ENCODE peak calls at places on chromosomes 7 and 10, in six cellular contexts. J, U, E, P, R and B are unnamed samples.

GRCh38 chr7:27143022-27143949 is at the start of gene HOXA5:
- DNase-seq in J (no peak), U (peak), E (no peak), P (no peak), R (no peak), B (peak)

GRCh38 chr10:70619271-70620019 is 16.9 kb upstream of the PRF1 start:
- DNase-seq in J (no peak), U (peak), E (peak), P (no peak), R (no peak), B (no peak)

GRCh38 chr10:103666109-103666508 is 172.6 kb downstream of the NEURL1 start:
- DNase-seq in J (no peak), U (peak), E (no peak), P (no peak), R (no peak), B (no peak)

GRCh38 chr10:21292763-21293517 is 232.5 kb downstream of the SKIDA1 start:
- DNase-seq in J (no peak), U (peak), E (no peak), P (peak), R (peak), B (no peak)

GRCh38 chr10:34187201-34187600 is 627.9 kb downstream of the PARD3 start:
- DNase-seq in J (no peak), U (peak), E (no peak), P (no peak), R (no peak), B (no peak)

GRCh38 chr10:31036209-31036608 is 4.5 kb upstream of the ZNF438 start:
- DNase-seq in J (no peak), U (peak), E (no peak), P (no peak), R (no peak), B (no peak)

GRCh38 chr7:129914536-129915272 is 38.1 kb downstream of the UBE2H start:
- DNase-seq in J (no peak), U (peak), E (no peak), P (no peak), R (no peak), B (no peak)

GRCh38 chr10:3433131-3433530 is 260.5 kb upstream of the PITRM1 start:
- DNase-seq in J (no peak), U (no peak), E (no peak), P (no peak), R (no peak), B (no peak)

GRCh38 chr7:37289781-37290180 is 158.9 kb downstream of the ELMO1 start:
- DNase-seq in J (no peak), U (no peak), E (no peak), P (no peak), R (no peak), B (no peak)

GRCh38 chr7:128459394-128459878 is 3.8 kb downstream of the HILPDA start:
- DNase-seq in J (peak), U (peak), E (peak), P (peak), R (no peak), B (no peak)

GRCh38 chr10:70982443-70982842 is 94.1 kb upstream of the PCBD1 start:
- DNase-seq in J (no peak), U (no peak), E (peak), P (no peak), R (no peak), B (no peak)

GRCh38 chr10:31593124-31593523 is 274.1 kb downstream of the ZEB1 start:
- DNase-seq in J (no peak), U (peak), E (no peak), P (no peak), R (no peak), B (no peak)

GRCh38 chr10:119270893-119271361 is 63.6 kb downstream of the GRK5 start:
- DNase-seq in J (peak), U (peak), E (peak), P (peak), R (no peak), B (no peak)

GRCh38 chr10:58517071-58517470 is 4.4 kb downstream of the BICC1 start:
- DNase-seq in J (no peak), U (no peak), E (no peak), P (no peak), R (no peak), B (no peak)

GRCh38 chr10:105952153-105952552 is 1212.4 kb downstream of the SORCS1 start:
- DNase-seq in J (no peak), U (peak), E (peak), P (no peak), R (no peak), B (no peak)

GRCh38 chr10:127813290-127813689 is 76.3 kb downstream of the FOXI2 start:
- DNase-seq in J (no peak), U (peak), E (no peak), P (no peak), R (no peak), B (no peak)

GRCh38 chr7:112453505-112454171 is 3.4 kb downstream of the IFRD1 start:
- DNase-seq in J (no peak), U (peak), E (no peak), P (no peak), R (peak), B (no peak)

GRCh38 chr10:118873080-118873737 is 118.4 kb upstream of the CACUL1 start:
- DNase-seq in J (no peak), U (peak), E (no peak), P (no peak), R (no peak), B (no peak)

GRCh38 chr7:92631067-92631829 is 41.1 kb upstream of the FAM133B start:
- DNase-seq in J (no peak), U (no peak), E (no peak), P (no peak), R (no peak), B (no peak)

GRCh38 chr7:33107136-33108066 is 1.8 kb downstream of the RP9 start:
- DNase-seq in J (peak), U (peak), E (no peak), P (no peak), R (no peak), B (no peak)

GRCh38 chr10:109894516-109894915 is 28.8 kb downstream of the XPNPEP1 start:
- DNase-seq in J (no peak), U (peak), E (no peak), P (peak), R (peak), B (no peak)

GRCh38 chr7:28868700-28869099 is 89.4 kb downstream of the TRIL start:
- DNase-seq in J (no peak), U (no peak), E (no peak), P (no peak), R (no peak), B (no peak)

GRCh38 chr10:104492349-104492940 is 138.8 kb downstream of the CFAP58 start:
- DNase-seq in J (no peak), U (no peak), E (no peak), P (peak), R (peak), B (no peak)

GRCh38 chr7:17060051-17060450 is 178.3 kb upstream of the AGR3 start:
- DNase-seq in J (no peak), U (no peak), E (no peak), P (no peak), R (no peak), B (no peak)

GRCh38 chr10:1595726-1596125 is 141.6 kb downstream of the ADARB2 start:
- DNase-seq in J (no peak), U (no peak), E (no peak), P (no peak), R (no peak), B (no peak)

GRCh38 chr10:78301481-78301880 is 267.8 kb downstream of the RPS24 start:
- DNase-seq in J (peak), U (no peak), E (no peak), P (no peak), R (no peak), B (peak)

GRCh38 chr7:143934526-143935340 is at the start of gene OR2F2:
- DNase-seq in J (no peak), U (peak), E (no peak), P (no peak), R (peak), B (no peak)

GRCh38 chr10:126930506-126931458 is 25.6 kb downstream of the DOCK1 start:
- DNase-seq in J (no peak), U (peak), E (no peak), P (no peak), R (no peak), B (no peak)

GRCh38 chr7:44062903-44063295 is 2.5 kb downstream of the PGAM2 start:
- DNase-seq in J (no peak), U (no peak), E (no peak), P (peak), R (no peak), B (no peak)

GRCh38 chr10:70115948-70116682 is 16.5 kb downstream of the AIFM2 start:
- DNase-seq in J (peak), U (peak), E (peak), P (peak), R (no peak), B (no peak)

GRCh38 chr10:86900955-86901354 is 56.5 kb downstream of the MMRN2 start:
- DNase-seq in J (no peak), U (peak), E (no peak), P (peak), R (no peak), B (no peak)

GRCh38 chr7:10913457-10913856 is 60.2 kb upstream of the PHF14 start:
- DNase-seq in J (no peak), U (no peak), E (no peak), P (no peak), R (no peak), B (no peak)

GRCh38 chr7:13327669-13328068 is 640.2 kb downstream of the ARL4A start:
- DNase-seq in J (no peak), U (peak), E (no peak), P (no peak), R (peak), B (no peak)

GRCh38 chr7:73829505-73829904 is 1.3 kb upstream of the CLDN4 start:
- DNase-seq in J (no peak), U (no peak), E (no peak), P (no peak), R (no peak), B (no peak)

GRCh38 chr10:112166800-112167199 is 16.8 kb downstream of the GPAM start:
- DNase-seq in J (no peak), U (no peak), E (no peak), P (no peak), R (no peak), B (no peak)

GRCh38 chr10:70260259-70260658 is 23.5 kb downstream of the NPFFR1 start:
- DNase-seq in J (no peak), U (no peak), E (no peak), P (no peak), R (no peak), B (no peak)

GRCh38 chr10:50896721-50897120 is 11.3 kb upstream of the A1CF start:
- DNase-seq in J (no peak), U (no peak), E (no peak), P (no peak), R (no peak), B (no peak)

DNA sequence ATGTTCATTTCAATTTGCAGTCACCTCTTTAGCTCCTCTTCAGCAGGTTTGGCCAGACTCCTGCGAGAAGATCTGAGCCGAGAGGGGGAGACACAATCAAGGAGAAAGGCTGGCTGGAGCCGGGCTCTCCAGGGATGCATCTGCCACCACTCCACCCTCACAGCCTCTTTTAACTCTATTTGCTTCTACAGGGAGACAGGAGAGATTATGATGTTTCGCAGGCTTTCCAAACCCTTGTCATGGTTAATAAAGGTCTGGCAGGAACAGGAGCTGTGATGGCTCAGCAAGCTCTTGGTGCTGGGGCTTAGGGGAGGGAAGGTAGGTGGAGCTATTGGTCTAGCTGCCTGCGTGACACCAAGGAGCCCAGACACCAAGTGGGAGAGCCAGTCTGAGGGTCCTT is 448.1 kb upstream of the PODXL start:
- DNase-seq in J (no peak), U (peak), E (no peak), P (peak), R (no peak), B (no peak)
- TF ChIP-seq CTCF in J (no peak), U (no peak), E (no peak), P (peak), R (peak), B (no peak)

DNA sequence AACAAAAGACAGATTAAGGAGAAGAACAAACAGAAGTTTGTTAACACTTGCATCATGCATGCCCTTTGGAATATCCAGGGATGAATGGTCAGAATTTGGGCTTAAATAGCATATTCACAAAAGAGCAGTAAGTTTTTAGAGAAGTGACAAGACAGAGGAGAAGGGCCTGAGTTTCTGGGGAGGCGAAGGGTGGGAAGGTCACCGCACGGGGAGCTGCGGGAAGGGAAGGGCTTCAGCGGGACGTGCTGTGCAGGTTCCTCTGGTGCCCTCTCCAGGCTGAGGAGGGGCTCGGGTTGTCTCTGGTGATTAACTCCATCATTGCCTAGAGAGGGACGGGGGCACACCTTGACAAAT is 10.4 kb upstream of the ZNF22 start:
- DNase-seq in J (peak), U (no peak), E (no peak), P (peak), R (no peak), B (no peak)
- TF ChIP-seq CTCF in J (no peak), U (no peak), E (no peak), P (peak), R (no peak), B (peak)

GRCh38 chr7:23098029-23098428 is 7.6 kb upstream of the KLHL7 start:
- DNase-seq in J (no peak), U (no peak), E (no peak), P (no peak), R (no peak), B (no peak)

GRCh38 chr7:23105644-23106490 is at the start of gene KLHL7:
- DNase-seq in J (peak), U (peak), E (peak), P (peak), R (peak), B (peak)

GRCh38 chr7:23098460-23098859 is 7.1 kb upstream of the KLHL7 start:
- DNase-seq in J (no peak), U (no peak), E (no peak), P (no peak), R (no peak), B (no peak)

GRCh38 chr7:23105086-23105643 is 420 bp upstream of the KLHL7 start:
- DNase-seq in J (no peak), U (no peak), E (peak), P (no peak), R (no peak), B (no peak)

GRCh38 chr7:23100697-23101096 is 4.9 kb upstream of the KLHL7 start:
- DNase-seq in J (no peak), U (no peak), E (no peak), P (no peak), R (no peak), B (no peak)
- TF ChIP-seq CTCF in J (no peak), U (peak), E (no peak), P (no peak), R (no peak), B (no peak)

GRCh38 chr7:18700147-18700546 is 204.6 kb downstream of the HDAC9 start:
- DNase-seq in J (no peak), U (no peak), E (no peak), P (no peak), R (no peak), B (no peak)
- TF ChIP-seq CTCF in J (no peak), U (no peak), E (peak), P (no peak), R (no peak), B (peak)

GRCh38 chr7:64559206-64559605 is 3.7 kb downstream of the ZNF680 start:
- DNase-seq in J (no peak), U (peak), E (no peak), P (no peak), R (no peak), B (no peak)

GRCh38 chr7:64558781-64559180 is 4.1 kb downstream of the ZNF680 start:
- DNase-seq in J (no peak), U (peak), E (no peak), P (no peak), R (no peak), B (no peak)

GRCh38 chr7:64555046-64555445 is 7.8 kb downstream of the ZNF680 start:
- DNase-seq in J (no peak), U (peak), E (no peak), P (no peak), R (no peak), B (no peak)

GRCh38 chr7:64557601-64558322 is 5.1 kb downstream of the ZNF680 start:
- DNase-seq in J (no peak), U (no peak), E (no peak), P (no peak), R (no peak), B (no peak)

DNA sequence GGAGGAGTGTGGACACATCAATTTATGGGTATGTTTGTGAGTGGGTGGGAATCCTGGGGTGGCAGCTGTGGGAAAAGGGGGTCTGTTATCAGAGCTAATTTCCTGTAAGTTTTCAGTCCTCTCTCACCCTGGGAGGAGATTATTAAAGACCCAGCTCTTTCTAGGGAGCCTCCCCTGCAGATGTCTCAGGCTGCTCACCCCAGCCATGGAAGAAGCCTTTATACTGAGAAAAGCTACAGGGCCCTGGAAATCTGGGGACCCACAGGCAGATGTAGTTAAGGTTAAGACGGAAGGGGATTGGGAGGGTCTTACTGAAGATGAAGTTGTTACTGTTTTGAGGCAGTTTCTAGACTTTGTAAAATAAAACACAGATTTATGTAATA is 4.6 kb downstream of the ZNF680 start:
- DNase-seq in J (no peak), U (no peak), E (no peak), P (no peak), R (no peak), B (no peak)
- TF ChIP-seq CTCF in J (no peak), U (no peak), E (no peak), P (no peak), R (no peak), B (no peak)

DNA sequence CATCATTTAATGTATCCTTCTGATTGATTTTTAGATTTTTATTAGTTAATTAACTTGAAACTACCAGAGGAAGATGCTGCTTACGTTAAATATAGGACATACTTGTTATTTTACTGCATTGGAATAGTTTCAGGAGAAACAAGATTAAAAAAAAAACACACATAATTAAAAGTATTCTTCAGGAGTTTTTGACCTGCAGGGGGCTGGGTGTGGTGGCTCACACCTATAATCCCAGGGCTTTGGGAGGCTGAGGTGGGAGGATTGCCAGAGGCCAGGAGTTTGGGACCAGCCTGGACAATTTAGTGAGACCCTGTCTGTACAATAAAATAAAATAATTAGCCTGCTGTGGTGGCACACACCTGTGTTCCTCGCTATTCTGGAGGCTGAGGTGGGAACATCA is 10.7 kb downstream of the CBLL1 start:
- DNase-seq in J (no peak), U (no peak), E (no peak), P (no peak), R (no peak), B (no peak)
- TF ChIP-seq CTCF in J (no peak), U (peak), E (no peak), P (no peak), R (peak), B (peak)